ENCODE peak calls at places on chromosome 1, in eight cellular contexts. One of them, this sample, is unnamed.

GRCh38 chr1:41382531-41383090 is 21.4 kb downstream of the FOXO6 start:
- DNase-seq in cardiac muscle cell: peak
- DNase-seq in astrocyte of the cerebellum: no peak
- DNase-seq in fibroblast of lung: peak
- DNase-seq in AG10803: peak
- DNase-seq in OCI-LY7: no peak
- DNase-seq in body of pancreas: peak
- DNase-seq in neuronal stem cell: no peak
- DNase-seq in this sample: no peak

GRCh38 chr1:152657677-152658076 is 5.5 kb upstream of the LCE2D start:
- DNase-seq in OCI-LY7: no peak
- DNase-seq in astrocyte of the cerebellum: no peak
- DNase-seq in neuronal stem cell: no peak
- DNase-seq in body of pancreas: no peak
- DNase-seq in AG10803: no peak
- DNase-seq in cardiac muscle cell: no peak
- DNase-seq in fibroblast of lung: no peak
- DNase-seq in this sample: no peak

GRCh38 chr1:11262171-11263049 is at the start of gene MTOR:
- DNase-seq in body of pancreas: peak
- DNase-seq in cardiac muscle cell: peak
- DNase-seq in neuronal stem cell: peak
- DNase-seq in OCI-LY7: peak
- DNase-seq in AG10803: peak
- DNase-seq in astrocyte of the cerebellum: peak
- DNase-seq in fibroblast of lung: peak
- DNase-seq in this sample: peak

GRCh38 chr1:8259498-8260290 is 58.2 kb upstream of the SLC45A1 start:
- DNase-seq in fibroblast of lung: peak
- DNase-seq in neuronal stem cell: no peak
- DNase-seq in cardiac muscle cell: peak
- DNase-seq in body of pancreas: peak
- DNase-seq in astrocyte of the cerebellum: peak
- DNase-seq in AG10803: peak
- DNase-seq in OCI-LY7: no peak
- DNase-seq in this sample: no peak

GRCh38 chr1:16158993-16159831 is 3.3 kb upstream of the EPHA2 start:
- DNase-seq in fibroblast of lung: no peak
- DNase-seq in cardiac muscle cell: no peak
- DNase-seq in astrocyte of the cerebellum: no peak
- DNase-seq in neuronal stem cell: no peak
- DNase-seq in AG10803: no peak
- DNase-seq in body of pancreas: no peak
- DNase-seq in OCI-LY7: no peak
- DNase-seq in this sample: no peak

GRCh38 chr1:24109686-24110475 is 2.1 kb downstream of the MYOM3 start:
- DNase-seq in OCI-LY7: no peak
- DNase-seq in body of pancreas: no peak
- DNase-seq in neuronal stem cell: no peak
- DNase-seq in AG10803: no peak
- DNase-seq in fibroblast of lung: no peak
- DNase-seq in astrocyte of the cerebellum: no peak
- DNase-seq in cardiac muscle cell: no peak
- DNase-seq in this sample: no peak

GRCh38 chr1:245566952-245567351 is 412.2 kb downstream of the KIF26B start:
- DNase-seq in fibroblast of lung: peak
- DNase-seq in body of pancreas: no peak
- DNase-seq in OCI-LY7: no peak
- DNase-seq in astrocyte of the cerebellum: no peak
- DNase-seq in neuronal stem cell: no peak
- DNase-seq in AG10803: peak
- DNase-seq in cardiac muscle cell: no peak
- DNase-seq in this sample: peak

GRCh38 chr1:201608635-201609395 is 69.9 kb downstream of the NAV1 start:
- DNase-seq in OCI-LY7: no peak
- DNase-seq in astrocyte of the cerebellum: no peak
- DNase-seq in fibroblast of lung: peak
- DNase-seq in cardiac muscle cell: no peak
- DNase-seq in AG10803: peak
- DNase-seq in neuronal stem cell: no peak
- DNase-seq in body of pancreas: no peak
- DNase-seq in this sample: no peak

GRCh38 chr1:58047265-58047858 is 499.2 kb downstream of the OMA1 start:
- DNase-seq in body of pancreas: peak
- DNase-seq in neuronal stem cell: no peak
- DNase-seq in cardiac muscle cell: peak
- DNase-seq in fibroblast of lung: no peak
- DNase-seq in OCI-LY7: peak
- DNase-seq in astrocyte of the cerebellum: no peak
- DNase-seq in AG10803: peak
- DNase-seq in this sample: no peak

GRCh38 chr1:211537253-211537652 is 41.7 kb downstream of the SLC30A1 start:
- DNase-seq in astrocyte of the cerebellum: no peak
- DNase-seq in fibroblast of lung: peak
- DNase-seq in cardiac muscle cell: peak
- DNase-seq in OCI-LY7: no peak
- DNase-seq in AG10803: no peak
- DNase-seq in body of pancreas: no peak
- DNase-seq in neuronal stem cell: no peak
- DNase-seq in this sample: no peak

GRCh38 chr1:39776400-39776713 is 5.2 kb upstream of the OXCT2 start:
- DNase-seq in OCI-LY7: peak
- DNase-seq in cardiac muscle cell: no peak
- DNase-seq in neuronal stem cell: no peak
- DNase-seq in body of pancreas: no peak
- DNase-seq in fibroblast of lung: no peak
- DNase-seq in astrocyte of the cerebellum: no peak
- DNase-seq in AG10803: no peak
- DNase-seq in this sample: no peak

GRCh38 chr1:21263653-21264225 is 26.5 kb downstream of the ECE1 start:
- DNase-seq in neuronal stem cell: no peak
- DNase-seq in OCI-LY7: no peak
- DNase-seq in AG10803: no peak
- DNase-seq in cardiac muscle cell: no peak
- DNase-seq in body of pancreas: no peak
- DNase-seq in fibroblast of lung: no peak
- DNase-seq in astrocyte of the cerebellum: no peak
- DNase-seq in this sample: no peak

GRCh38 chr1:14884619-14885175 is 268.9 kb upstream of the TMEM51 start:
- DNase-seq in fibroblast of lung: no peak
- DNase-seq in neuronal stem cell: no peak
- DNase-seq in cardiac muscle cell: no peak
- DNase-seq in body of pancreas: no peak
- DNase-seq in AG10803: no peak
- DNase-seq in OCI-LY7: no peak
- DNase-seq in astrocyte of the cerebellum: no peak
- DNase-seq in this sample: no peak

GRCh38 chr1:207868252-207868768 is 42.6 kb downstream of the CD34 start:
- DNase-seq in neuronal stem cell: no peak
- DNase-seq in OCI-LY7: peak
- DNase-seq in fibroblast of lung: no peak
- DNase-seq in astrocyte of the cerebellum: no peak
- DNase-seq in AG10803: peak
- DNase-seq in cardiac muscle cell: peak
- DNase-seq in body of pancreas: peak
- DNase-seq in this sample: no peak

GRCh38 chr1:50419192-50419906 is 3.9 kb downstream of the DMRTA2 start:
- DNase-seq in neuronal stem cell: peak
- DNase-seq in OCI-LY7: no peak
- DNase-seq in astrocyte of the cerebellum: no peak
- DNase-seq in AG10803: no peak
- DNase-seq in fibroblast of lung: no peak
- DNase-seq in body of pancreas: peak
- DNase-seq in cardiac muscle cell: no peak
- DNase-seq in this sample: no peak

GRCh38 chr1:218671573-218671972 is 326.4 kb downstream of the TGFB2 start:
- DNase-seq in neuronal stem cell: no peak
- DNase-seq in cardiac muscle cell: peak
- DNase-seq in OCI-LY7: no peak
- DNase-seq in body of pancreas: no peak
- DNase-seq in astrocyte of the cerebellum: no peak
- DNase-seq in AG10803: peak
- DNase-seq in fibroblast of lung: peak
- DNase-seq in this sample: peak

GRCh38 chr1:45011837-45012638 is at the start of gene UROD:
- DNase-seq in fibroblast of lung: peak
- DNase-seq in OCI-LY7: peak
- DNase-seq in AG10803: peak
- DNase-seq in astrocyte of the cerebellum: peak
- DNase-seq in cardiac muscle cell: peak
- DNase-seq in body of pancreas: peak
- DNase-seq in neuronal stem cell: peak
- DNase-seq in this sample: peak

GRCh38 chr1:114753143-114753542 is 4.6 kb downstream of the CSDE1 start:
- DNase-seq in OCI-LY7: no peak
- DNase-seq in AG10803: no peak
- DNase-seq in astrocyte of the cerebellum: no peak
- DNase-seq in body of pancreas: no peak
- DNase-seq in fibroblast of lung: no peak
- DNase-seq in cardiac muscle cell: no peak
- DNase-seq in neuronal stem cell: no peak
- DNase-seq in this sample: no peak

GRCh38 chr1:114756949-114757454 is 782 bp downstream of the CSDE1 start:
- DNase-seq in OCI-LY7: no peak
- DNase-seq in body of pancreas: peak
- DNase-seq in neuronal stem cell: no peak
- DNase-seq in AG10803: peak
- DNase-seq in cardiac muscle cell: peak
- DNase-seq in astrocyte of the cerebellum: no peak
- DNase-seq in fibroblast of lung: peak
- DNase-seq in this sample: no peak

GRCh38 chr1:114757455-114758250 is at the start of gene CSDE1:
- DNase-seq in neuronal stem cell: peak
- DNase-seq in OCI-LY7: peak
- DNase-seq in body of pancreas: peak
- DNase-seq in fibroblast of lung: peak
- DNase-seq in cardiac muscle cell: peak
- DNase-seq in astrocyte of the cerebellum: peak
- DNase-seq in AG10803: peak
- DNase-seq in this sample: peak

GRCh38 chr1:114756009-114756892 is 1.5 kb downstream of the CSDE1 start:
- DNase-seq in fibroblast of lung: peak
- DNase-seq in neuronal stem cell: no peak
- DNase-seq in OCI-LY7: peak
- DNase-seq in cardiac muscle cell: no peak
- DNase-seq in body of pancreas: no peak
- DNase-seq in astrocyte of the cerebellum: no peak
- DNase-seq in AG10803: no peak
- DNase-seq in this sample: no peak

GRCh38 chr1:114755006-114755936 is 2.5 kb downstream of the CSDE1 start:
- DNase-seq in cardiac muscle cell: no peak
- DNase-seq in astrocyte of the cerebellum: no peak
- DNase-seq in AG10803: peak
- DNase-seq in fibroblast of lung: peak
- DNase-seq in body of pancreas: no peak
- DNase-seq in neuronal stem cell: no peak
- DNase-seq in OCI-LY7: peak
- DNase-seq in this sample: no peak
- H3K4me3 ChIP-seq in cardiac muscle cell: no peak
- H3K4me3 ChIP-seq in astrocyte of the cerebellum: peak
- H3K4me3 ChIP-seq in AG10803: peak
- H3K4me3 ChIP-seq in fibroblast of lung: peak
- H3K4me3 ChIP-seq in body of pancreas: no peak
- H3K4me3 ChIP-seq in neuronal stem cell: no peak
- H3K4me3 ChIP-seq in OCI-LY7: peak
- H3K4me3 ChIP-seq in this sample: peak

DNA sequence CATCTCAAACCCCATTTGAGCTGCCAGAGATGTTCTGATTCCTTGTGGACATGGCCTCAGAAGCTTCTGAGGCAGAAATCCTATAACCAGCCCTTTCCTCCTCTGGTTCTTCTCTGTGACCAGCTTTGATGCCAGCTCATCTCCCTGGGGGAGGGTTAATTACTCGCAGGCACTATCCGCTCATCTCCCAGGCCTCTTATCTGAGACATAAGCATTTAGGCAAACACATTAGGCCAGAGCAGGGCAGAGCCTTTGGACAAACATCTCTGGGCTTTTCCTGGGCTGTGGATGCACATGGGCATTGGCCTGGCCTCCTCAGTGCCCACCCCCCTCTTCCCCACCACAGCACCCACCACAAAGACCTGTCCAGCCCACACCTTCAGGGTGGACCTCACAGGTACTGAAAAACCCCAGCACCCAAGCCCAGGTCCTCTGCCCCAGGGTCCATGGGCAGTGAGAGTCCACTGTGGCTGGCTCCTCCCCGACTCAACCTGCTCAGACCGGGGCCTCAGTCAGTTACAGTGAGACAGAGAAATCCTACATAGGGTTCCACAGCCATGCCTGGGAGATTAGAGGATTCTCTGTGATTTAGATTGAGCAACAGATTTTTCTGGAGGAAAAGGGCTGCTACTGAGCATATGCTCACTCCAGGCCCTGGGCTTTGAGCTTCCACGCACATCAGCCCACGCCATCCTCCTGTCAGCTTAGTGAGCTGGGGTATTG is 26.9 kb downstream of the IGSF21 start:
- DNase-seq in fibroblast of lung: no peak
- DNase-seq in AG10803: no peak
- DNase-seq in body of pancreas: no peak
- DNase-seq in neuronal stem cell: no peak
- DNase-seq in OCI-LY7: no peak
- DNase-seq in astrocyte of the cerebellum: no peak
- DNase-seq in cardiac muscle cell: no peak
- DNase-seq in this sample: no peak
- H3K4me3 ChIP-seq in fibroblast of lung: no peak
- H3K4me3 ChIP-seq in AG10803: no peak
- H3K4me3 ChIP-seq in body of pancreas: no peak
- H3K4me3 ChIP-seq in neuronal stem cell: no peak
- H3K4me3 ChIP-seq in OCI-LY7: no peak
- H3K4me3 ChIP-seq in astrocyte of the cerebellum: no peak
- H3K4me3 ChIP-seq in cardiac muscle cell: no peak
- H3K4me3 ChIP-seq in this sample: no peak

GRCh38 chr1:177912991-177913390 is 56.9 kb downstream of the SEC16B start:
- DNase-seq in body of pancreas: peak
- DNase-seq in astrocyte of the cerebellum: no peak
- DNase-seq in OCI-LY7: no peak
- DNase-seq in AG10803: peak
- DNase-seq in cardiac muscle cell: no peak
- DNase-seq in neuronal stem cell: no peak
- DNase-seq in fibroblast of lung: peak
- DNase-seq in this sample: no peak
- H3K4me3 ChIP-seq in body of pancreas: no peak
- H3K4me3 ChIP-seq in astrocyte of the cerebellum: no peak
- H3K4me3 ChIP-seq in OCI-LY7: no peak
- H3K4me3 ChIP-seq in AG10803: no peak
- H3K4me3 ChIP-seq in cardiac muscle cell: no peak
- H3K4me3 ChIP-seq in neuronal stem cell: no peak
- H3K4me3 ChIP-seq in fibroblast of lung: no peak
- H3K4me3 ChIP-seq in this sample: no peak

GRCh38 chr1:173628888-173629287 is 6.2 kb upstream of the TEX50 start:
- DNase-seq in body of pancreas: no peak
- DNase-seq in OCI-LY7: no peak
- DNase-seq in astrocyte of the cerebellum: no peak
- DNase-seq in AG10803: peak
- DNase-seq in fibroblast of lung: no peak
- DNase-seq in cardiac muscle cell: peak
- DNase-seq in neuronal stem cell: no peak
- DNase-seq in this sample: no peak
- H3K4me3 ChIP-seq in body of pancreas: no peak
- H3K4me3 ChIP-seq in OCI-LY7: no peak
- H3K4me3 ChIP-seq in astrocyte of the cerebellum: no peak
- H3K4me3 ChIP-seq in AG10803: no peak
- H3K4me3 ChIP-seq in fibroblast of lung: no peak
- H3K4me3 ChIP-seq in cardiac muscle cell: no peak
- H3K4me3 ChIP-seq in neuronal stem cell: no peak
- H3K4me3 ChIP-seq in this sample: no peak

GRCh38 chr1:248348475-248348874 is at the start of gene OR14C36:
- DNase-seq in OCI-LY7: no peak
- DNase-seq in fibroblast of lung: no peak
- DNase-seq in astrocyte of the cerebellum: no peak
- DNase-seq in neuronal stem cell: no peak
- DNase-seq in body of pancreas: no peak
- DNase-seq in cardiac muscle cell: no peak
- DNase-seq in AG10803: no peak
- DNase-seq in this sample: no peak
- H3K4me3 ChIP-seq in OCI-LY7: no peak
- H3K4me3 ChIP-seq in fibroblast of lung: no peak
- H3K4me3 ChIP-seq in astrocyte of the cerebellum: no peak
- H3K4me3 ChIP-seq in neuronal stem cell: no peak
- H3K4me3 ChIP-seq in body of pancreas: no peak
- H3K4me3 ChIP-seq in cardiac muscle cell: no peak
- H3K4me3 ChIP-seq in AG10803: no peak
- H3K4me3 ChIP-seq in this sample: no peak